ENCODE peak calls at places on chromosomes 16 and 17, in five cellular contexts. H, K, T, R and U are unnamed samples.

GRCh38 chr16:54402270-54402669 is 115.7 kb upstream of the IRX3 start:
- DNase-seq in H (no peak), K (no peak), T (no peak), R (peak), U (no peak)

GRCh38 chr17:35184274-35184673 is 9.9 kb downstream of the SLC35G3 start:
- DNase-seq in H (no peak), K (no peak), T (no peak), R (no peak), U (no peak)

GRCh38 chr16:89123001-89123830 is 29.6 kb downstream of the ACSF3 start:
- DNase-seq in H (no peak), K (peak), T (no peak), R (no peak), U (no peak)

GRCh38 chr17:35489944-35490343 is 41.4 kb upstream of the SLFN13 start:
- DNase-seq in H (no peak), K (no peak), T (no peak), R (no peak), U (no peak)

GRCh38 chr17:45792995-45793755 is 9.1 kb downstream of the CRHR1 start:
- DNase-seq in H (no peak), K (peak), T (no peak), R (no peak), U (no peak)

GRCh38 chr17:62718420-62718819 is 89.7 kb downstream of the MARCHF10 start:
- DNase-seq in H (no peak), K (peak), T (no peak), R (peak), U (peak)

GRCh38 chr17:82008258-82008940 is 14.3 kb downstream of the CENPX start:
- DNase-seq in H (no peak), K (no peak), T (no peak), R (no peak), U (no peak)

GRCh38 chr16:76676356-76676755 is 399.2 kb downstream of the CNTNAP4 start:
- DNase-seq in H (no peak), K (no peak), T (no peak), R (no peak), U (no peak)

GRCh38 chr17:32475258-32475657 is 11.5 kb upstream of the CDK5R1 start:
- DNase-seq in H (no peak), K (no peak), T (no peak), R (no peak), U (no peak)

GRCh38 chr17:65542595-65542994 is 18.9 kb downstream of the AXIN2 start:
- DNase-seq in H (no peak), K (no peak), T (no peak), R (no peak), U (no peak)

GRCh38 chr16:85522842-85523601 is 90.1 kb upstream of the GSE1 start:
- DNase-seq in H (no peak), K (peak), T (no peak), R (peak), U (peak)

GRCh38 chr17:9287301-9287700 is 266.0 kb downstream of the NTN1 start:
- DNase-seq in H (no peak), K (no peak), T (no peak), R (no peak), U (no peak)

GRCh38 chr17:68378202-68379149 is 78.8 kb downstream of the WIPI1 start:
- DNase-seq in H (peak), K (peak), T (peak), R (peak), U (peak)

GRCh38 chr17:76088041-76088867 is 9.3 kb downstream of the ZACN start:
- DNase-seq in H (no peak), K (no peak), T (no peak), R (no peak), U (no peak)

GRCh38 chr17:8125196-8125946 is 1.5 kb upstream of the HES7 start:
- DNase-seq in H (peak), K (peak), T (peak), R (peak), U (peak)

GRCh38 chr16:50721549-50722409 is 20.1 kb upstream of the CYLD start:
- DNase-seq in H (no peak), K (no peak), T (no peak), R (no peak), U (no peak)

GRCh38 chr17:65519471-65519870 is 42.0 kb downstream of the AXIN2 start:
- DNase-seq in H (no peak), K (peak), T (no peak), R (peak), U (no peak)

GRCh38 chr17:65261682-65262636 is 124.8 kb downstream of the RGS9 start:
- DNase-seq in H (no peak), K (peak), T (no peak), R (peak), U (no peak)

GRCh38 chr16:81495321-81496234 is 51.0 kb downstream of the CMIP start:
- DNase-seq in H (no peak), K (no peak), T (no peak), R (no peak), U (no peak)

GRCh38 chr17:76772842-76773521 is 35.1 kb downstream of the MFSD11 start:
- DNase-seq in H (no peak), K (peak), T (no peak), R (peak), U (peak)

GRCh38 chr17:29059281-29059680 is 16.3 kb downstream of the PIPOX start:
- DNase-seq in H (no peak), K (peak), T (no peak), R (peak), U (peak)

DNA sequence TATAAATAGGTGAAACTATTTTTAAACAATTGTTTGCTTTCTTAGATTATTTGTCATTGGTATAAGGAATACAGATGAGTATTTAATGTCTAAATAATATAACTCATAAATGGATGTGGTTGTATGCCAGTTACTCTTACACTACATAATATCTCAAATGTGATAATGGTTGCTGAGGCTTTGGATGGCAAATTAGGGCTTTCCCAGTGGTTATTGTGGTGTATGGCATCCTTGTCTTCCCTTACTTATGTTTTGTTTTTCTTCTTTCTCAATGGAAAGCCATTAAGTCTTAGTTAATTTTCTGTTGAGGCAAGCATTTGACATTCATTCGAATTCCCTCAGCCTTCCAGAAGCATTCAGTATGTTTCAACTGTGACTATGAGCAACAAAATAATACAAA is 10.5 kb downstream of the OMG start:
- DNase-seq in H (no peak), K (no peak), T (no peak), R (no peak), U (no peak)
- TF ChIP-seq CTCF in H (no peak), K (no peak), T (no peak), R (no peak), U (no peak)

DNA sequence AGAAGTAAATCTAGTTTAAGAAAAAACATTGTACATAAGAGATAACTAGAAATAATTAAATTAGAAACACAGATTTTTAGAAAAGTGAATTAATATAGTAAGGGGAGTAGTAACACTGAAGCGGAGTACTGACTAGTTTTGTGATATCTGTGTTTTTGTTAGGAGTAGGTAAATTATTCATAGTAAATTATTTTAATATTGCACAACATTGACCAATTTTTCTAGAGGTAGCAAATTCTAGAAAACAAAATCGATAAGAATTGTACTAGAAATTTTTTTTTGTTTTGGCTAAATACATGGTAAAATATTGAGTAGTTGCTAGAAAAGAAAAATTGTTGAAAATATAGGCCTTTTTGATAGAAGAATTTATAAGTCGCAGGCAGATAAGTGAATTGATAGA is 156.5 kb downstream of the CHD9 start:
- DNase-seq in H (no peak), K (no peak), T (no peak), R (no peak), U (no peak)
- H3K4me3 ChIP-seq in H (no peak), K (no peak), T (no peak), R (no peak), U (no peak)

DNA sequence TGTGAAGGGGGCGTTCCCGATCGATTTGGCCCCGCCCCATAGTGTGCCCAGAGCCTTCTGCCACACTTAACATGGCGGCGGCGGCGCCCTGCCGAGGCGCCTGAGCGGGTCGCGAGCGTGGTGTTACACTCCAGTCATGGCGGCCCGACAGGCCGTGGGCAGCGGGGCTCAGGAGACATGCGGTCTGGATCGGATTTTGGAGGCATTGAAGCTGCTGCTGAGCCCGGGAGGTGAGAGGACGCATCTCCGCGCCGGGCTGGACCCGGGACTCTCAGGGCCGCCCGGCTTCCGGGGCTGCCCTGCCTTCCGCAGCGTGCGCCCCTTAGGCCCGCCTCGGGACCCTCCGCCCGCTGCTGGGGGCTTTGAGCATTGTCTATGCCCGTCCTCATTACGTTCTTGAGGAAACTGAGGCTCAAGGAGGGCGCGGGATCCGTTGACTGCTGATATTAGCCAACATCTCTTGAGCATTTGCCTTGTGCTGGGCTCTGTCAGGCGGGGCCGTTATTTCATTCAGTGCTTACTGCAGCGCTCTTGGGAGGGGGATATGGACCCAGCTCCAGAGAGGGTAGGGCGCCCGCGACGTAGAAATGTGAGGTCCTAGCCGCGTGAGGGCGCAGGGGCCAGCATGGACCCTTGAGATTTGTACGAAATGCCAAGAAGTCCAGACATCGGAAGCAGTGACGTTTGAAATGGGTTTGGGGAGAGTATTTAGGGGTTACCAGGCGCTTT is at the start of gene TANGO6:
- DNase-seq in H (peak), K (peak), T (peak), R (peak), U (peak)
- TF ChIP-seq CTCF in H (no peak), K (peak), T (no peak), R (peak), U (peak)

GRCh38 chr16:10940501-10941079 is 1.7 kb downstream of the DEXI start:
- DNase-seq in H (peak), K (peak), T (no peak), R (no peak), U (no peak)

GRCh38 chr16:10939649-10940206 is 2.5 kb downstream of the DEXI start:
- DNase-seq in H (no peak), K (no peak), T (no peak), R (no peak), U (no peak)

GRCh38 chr16:10938321-10938720 is 3.9 kb downstream of the DEXI start:
- DNase-seq in H (no peak), K (peak), T (no peak), R (no peak), U (no peak)

GRCh38 chr16:10937068-10937859 is 5.0 kb downstream of the DEXI start:
- DNase-seq in H (no peak), K (no peak), T (no peak), R (no peak), U (no peak)

GRCh38 chr16:10938844-10939648 is 3.2 kb downstream of the DEXI start:
- DNase-seq in H (no peak), K (no peak), T (no peak), R (no peak), U (no peak)
- H3K4me3 ChIP-seq in H (no peak), K (peak), T (no peak), R (peak), U (peak)

GRCh38 chr16:398551-399277 is 1.7 kb downstream of the NME4 start:
- DNase-seq in H (no peak), K (no peak), T (no peak), R (no peak), U (no peak)

GRCh38 chr16:397135-397661 is at the start of gene NME4:
- DNase-seq in H (peak), K (no peak), T (no peak), R (no peak), U (no peak)

GRCh38 chr16:396605-397004 is 394 bp upstream of the NME4 start:
- DNase-seq in H (no peak), K (peak), T (no peak), R (no peak), U (peak)

GRCh38 chr16:399278-400019 is 2.2 kb upstream of the DECR2 start:
- DNase-seq in H (no peak), K (no peak), T (no peak), R (no peak), U (no peak)

GRCh38 chr16:397736-398332 is 835 bp downstream of the NME4 start:
- DNase-seq in H (peak), K (peak), T (no peak), R (peak), U (peak)
- TF ChIP-seq CTCF in H (peak), K (peak), T (no peak), R (peak), U (peak)